ENCODE peak calls at places on chromosomes 12 and 14, in four cellular contexts. One of them, this sample, is unnamed.

GRCh38 chr12:111405856-111406473 is at the start of gene SH2B3:
- DNase-seq in posterior cingulate gyrus: no peak
- DNase-seq in NCI-H524: peak
- DNase-seq in gastrocnemius medialis: no peak
- DNase-seq in this sample: no peak

GRCh38 chr12:24155042-24155441 is 205.6 kb upstream of the SOX5 start:
- DNase-seq in posterior cingulate gyrus: no peak
- DNase-seq in gastrocnemius medialis: no peak
- DNase-seq in NCI-H524: no peak
- DNase-seq in this sample: no peak

GRCh38 chr14:75630695-75631452 is 29.8 kb downstream of the ERG28 start:
- DNase-seq in NCI-H524: no peak
- DNase-seq in posterior cingulate gyrus: no peak
- DNase-seq in gastrocnemius medialis: no peak
- DNase-seq in this sample: no peak

GRCh38 chr14:29710015-29710414 is 217.6 kb downstream of the PRKD1 start:
- DNase-seq in NCI-H524: peak
- DNase-seq in gastrocnemius medialis: no peak
- DNase-seq in posterior cingulate gyrus: no peak
- DNase-seq in this sample: no peak

GRCh38 chr12:4443616-4444015 is 2.0 kb downstream of the FGF6 start:
- DNase-seq in gastrocnemius medialis: no peak
- DNase-seq in posterior cingulate gyrus: no peak
- DNase-seq in NCI-H524: no peak
- DNase-seq in this sample: no peak

GRCh38 chr14:104335176-104335575 is 196.8 kb downstream of the KIF26A start:
- DNase-seq in NCI-H524: no peak
- DNase-seq in posterior cingulate gyrus: no peak
- DNase-seq in gastrocnemius medialis: no peak
- DNase-seq in this sample: no peak

GRCh38 chr14:100524933-100525243 is 62.3 kb downstream of the BEGAIN start:
- DNase-seq in gastrocnemius medialis: no peak
- DNase-seq in posterior cingulate gyrus: peak
- DNase-seq in NCI-H524: peak
- DNase-seq in this sample: no peak

GRCh38 chr14:69861170-69861569 is 18.0 kb upstream of the SMOC1 start:
- DNase-seq in NCI-H524: no peak
- DNase-seq in posterior cingulate gyrus: no peak
- DNase-seq in gastrocnemius medialis: no peak
- DNase-seq in this sample: no peak

GRCh38 chr14:99430491-99430890 is 50.2 kb downstream of the SETD3 start:
- DNase-seq in posterior cingulate gyrus: no peak
- DNase-seq in NCI-H524: peak
- DNase-seq in gastrocnemius medialis: no peak
- DNase-seq in this sample: no peak

GRCh38 chr14:80150301-80150700 is 61.0 kb downstream of the DIO2 start:
- DNase-seq in NCI-H524: no peak
- DNase-seq in gastrocnemius medialis: no peak
- DNase-seq in posterior cingulate gyrus: no peak
- DNase-seq in this sample: no peak

GRCh38 chr12:32589165-32589891 is 89.8 kb upstream of the DNM1L start:
- DNase-seq in gastrocnemius medialis: no peak
- DNase-seq in NCI-H524: no peak
- DNase-seq in posterior cingulate gyrus: no peak
- DNase-seq in this sample: no peak

GRCh38 chr14:69879175-69880047 is at the start of gene SMOC1:
- DNase-seq in NCI-H524: peak
- DNase-seq in gastrocnemius medialis: peak
- DNase-seq in posterior cingulate gyrus: peak
- DNase-seq in this sample: peak